ENCODE peak calls at places on chromosomes 11 and 22, in eight cellular contexts. K is A549, V is astrocyte of the spinal cord, Z is EH, B is iris pigment epithelial cell, J is H7, P is HS-5, T is Calu3. W is an unnamed sample.

GRCh38 chr11:130877532-130877931 is 38.7 kb downstream of the SNX19 start:
- DNase-seq in K (no peak), V (no peak), Z (no peak), B (no peak), J (no peak), P (no peak), T (no peak), W (no peak)

GRCh38 chr22:24977370-24978230 is 25.1 kb downstream of the KIAA1671 start:
- DNase-seq in K (no peak), V (peak; percentile 53), Z (no peak), B (no peak), J (no peak), P (no peak), T (no peak), W (no peak)

GRCh38 chr22:38220653-38221386 is 19.0 kb downstream of the MAFF start:
- DNase-seq in K (no peak), V (no peak), Z (no peak), B (no peak), J (peak; percentile 72), P (no peak), T (no peak), W (no peak)

GRCh38 chr11:67277231-67277961 is 11.1 kb downstream of the GRK2 start:
- DNase-seq in K (no peak), V (peak; percentile 80), Z (peak; percentile 74), B (peak; percentile 83), J (peak; percentile 95), P (no peak), T (no peak), W (peak; percentile 64)

GRCh38 chr22:50398698-50399648 is 55.8 kb downstream of the PPP6R2 start:
- DNase-seq in K (no peak), V (no peak), Z (no peak), B (no peak), J (no peak), P (no peak), T (no peak), W (no peak)

GRCh38 chr11:69115586-69116560 is 39.9 kb upstream of the SMIM38 start:
- DNase-seq in K (peak; percentile 35), V (no peak), Z (no peak), B (no peak), J (peak; percentile 64), P (no peak), T (peak; percentile 67), W (peak; percentile 67)

GRCh38 chr11:2772544-2773031 is 72.8 kb upstream of the KCNQ1OT1 start:
- DNase-seq in K (no peak), V (peak; percentile 65), Z (peak; percentile 60), B (peak; percentile 49), J (no peak), P (peak; percentile 49), T (peak; percentile 24), W (peak; percentile 81)

GRCh38 chr11:124108158-124108557 is 7.1 kb upstream of the VWA5A start:
- DNase-seq in K (no peak), V (peak; percentile 55), Z (peak; percentile 4), B (peak; percentile 65), J (peak; percentile 21), P (no peak), T (peak; percentile 2), W (peak; percentile 48)